ENCODE peak calls at places on chromosome 12, in four cellular contexts. Q, Z, V and B are unnamed samples.

GRCh38 chr12:109582636-109583035 is 9.0 kb downstream of the MVK start:
- DNase-seq in V (no peak), Z (peak; percentile 88), Q (no peak), B (no peak)

GRCh38 chr12:55659486-55660385 is 23.0 kb downstream of the OR10P1 start:
- DNase-seq in Z (no peak), V (no peak), Q (peak; percentile 49), B (peak; percentile 81)

GRCh38 chr12:98808243-98808895 is 163.3 kb downstream of the APAF1 start:
- DNase-seq in V (no peak), Z (no peak), Q (peak; percentile 63), B (no peak)

GRCh38 chr12:54371328-54372112 is 7.2 kb upstream of the GPR84 start:
- DNase-seq in Q (no peak), V (no peak), Z (no peak), B (peak; percentile 65)

GRCh38 chr12:62653740-62654139 is 187.1 kb downstream of the MON2 start:
- DNase-seq in V (no peak), Z (no peak), Q (no peak), B (no peak)

GRCh38 chr12:67562513-67563287 is 85.8 kb upstream of the DYRK2 start:
- DNase-seq in Q (peak; percentile 18), Z (no peak), V (no peak), B (no peak)

GRCh38 chr12:132513070-132513398 is 23.1 kb downstream of the FBRSL1 start:
- DNase-seq in V (no peak), Q (peak; percentile 72), Z (no peak), B (peak; percentile 35)

GRCh38 chr12:2691001-2691339 is 103.8 kb upstream of the FKBP4 start:
- DNase-seq in Z (no peak), Q (peak; percentile 5), V (peak; percentile 43), B (peak; percentile 18)

GRCh38 chr12:127720334-127720733 is 546.6 kb upstream of the TMEM132C start:
- DNase-seq in Q (no peak), V (no peak), Z (no peak), B (no peak)

GRCh38 chr12:6752181-6752930 is 585 bp downstream of the MLF2 start:
- DNase-seq in V (no peak), Z (no peak), Q (peak; percentile 57), B (peak; percentile 62)

GRCh38 chr12:132127041-132127440 is 17.1 kb downstream of the DDX51 start:
- DNase-seq in Z (no peak), V (no peak), Q (no peak), B (no peak)

GRCh38 chr12:93483151-93483807 is 16.0 kb downstream of the MRPL42 start:
- DNase-seq in V (no peak), Q (peak; percentile 32), Z (no peak), B (no peak)

GRCh38 chr12:24527102-24527501 is 421.8 kb downstream of the BCAT1 start:
- DNase-seq in V (no peak), Z (no peak), Q (no peak), B (no peak)

GRCh38 chr12:20272801-20273200 is 95.5 kb upstream of the PDE3A start:
- DNase-seq in Z (no peak), Q (no peak), V (no peak), B (peak; percentile 53)

GRCh38 chr12:127147724-127148123 is 1119.2 kb upstream of the TMEM132C start:
- DNase-seq in Z (no peak), Q (peak; percentile 7), V (no peak), B (no peak)

GRCh38 chr12:124377981-124378509 is 83.2 kb downstream of the RFLNA start:
- DNase-seq in Z (no peak), V (no peak), Q (no peak), B (no peak)

GRCh38 chr12:97837401-97837800 is 374.8 kb downstream of the RMST start:
- DNase-seq in Q (peak; percentile 1), V (no peak), Z (no peak), B (peak; percentile 32)

GRCh38 chr12:101018540-101018939 is 191.5 kb downstream of the SLC5A8 start:
- DNase-seq in Q (peak; percentile 62), V (no peak), Z (no peak), B (peak; percentile 91)

GRCh38 chr12:25020621-25021243 is 71.8 kb upstream of the BCAT1 start:
- DNase-seq in Z (no peak), V (no peak), Q (no peak), B (no peak)

GRCh38 chr12:25811656-25812126 is 146.8 kb upstream of the RASSF8 start:
- DNase-seq in Q (peak; percentile 38), V (no peak), Z (no peak), B (peak; percentile 30)

GRCh38 chr12:6821674-6822433 is at the start of gene GPR162:
- DNase-seq in Q (peak; percentile 54), Z (peak; percentile 85), V (no peak), B (peak; percentile 63)

GRCh38 chr12:111570090-111570961 is 28.8 kb downstream of the ATXN2 start:
- DNase-seq in Z (no peak), V (no peak), Q (peak; percentile 90), B (peak; percentile 85)

GRCh38 chr12:104340177-104340576 is 36.6 kb downstream of the EID3 start:
- DNase-seq in V (no peak), Z (no peak), Q (no peak), B (peak; percentile 56)